ENCODE peak calls at places on chromosome 21, in four cellular contexts. Y, O, C and N are unnamed samples.

GRCh38 chr21:42299324-42300044 is 15.7 kb downstream of the TFF3 start:
- DNase-seq in Y (no peak), O (no peak), C (no peak), N (no peak)

GRCh38 chr21:33378081-33378480 is 25.1 kb upstream of the IFNGR2 start:
- DNase-seq in Y (no peak), O (no peak), C (no peak), N (no peak)

GRCh38 chr21:44552681-44553080 is 1.4 kb upstream of the KRTAP10-2 start:
- DNase-seq in Y (no peak), O (no peak), C (no peak), N (no peak)

GRCh38 chr21:38460171-38460742 is 38.0 kb downstream of the ERG start:
- DNase-seq in Y (peak), O (peak), C (no peak), N (no peak)

GRCh38 chr21:22345624-22346023 is 1347.4 kb downstream of the NCAM2 start:
- DNase-seq in Y (no peak), O (no peak), C (no peak), N (no peak)

GRCh38 chr21:44780140-44780508 is 21.5 kb downstream of the UBE2G2 start:
- DNase-seq in Y (no peak), O (no peak), C (no peak), N (no peak)

GRCh38 chr21:25977068-25977611 is 193.4 kb downstream of the APP start:
- DNase-seq in Y (no peak), O (no peak), C (no peak), N (no peak)

GRCh38 chr21:35257413-35257812 is 208.3 kb upstream of the RUNX1 start:
- DNase-seq in Y (peak), O (peak), C (peak), N (no peak)

GRCh38 chr21:25790122-25790951 is 55.6 kb downstream of the GABPA start:
- DNase-seq in Y (peak), O (peak), C (peak), N (peak)

GRCh38 chr21:25409992-25410391 is 197.3 kb downstream of the MRPL39 start:
- DNase-seq in Y (no peak), O (no peak), C (no peak), N (no peak)

GRCh38 chr21:45257673-45258341 is 29.9 kb downstream of the POFUT2 start:
- DNase-seq in Y (no peak), O (no peak), C (no peak), N (no peak)

GRCh38 chr21:15740383-15740782 is 10.6 kb downstream of the USP25 start:
- DNase-seq in Y (no peak), O (no peak), C (no peak), N (no peak)

GRCh38 chr21:46634966-46635323 is 529 bp upstream of the PRMT2 start:
- DNase-seq in Y (peak), O (peak), C (peak), N (no peak)

GRCh38 chr21:45258476-45258875 is 29.2 kb downstream of the POFUT2 start:
- DNase-seq in Y (no peak), O (no peak), C (no peak), N (no peak)

GRCh38 chr21:45843426-45843825 is 138.1 kb upstream of the COL6A1 start:
- DNase-seq in Y (no peak), O (no peak), C (no peak), N (no peak)

GRCh38 chr21:23949493-23949892 is 1657.8 kb downstream of the MRPL39 start:
- DNase-seq in Y (no peak), O (no peak), C (no peak), N (no peak)

GRCh38 chr21:36260802-36261201 is 59.2 kb upstream of the MORC3 start:
- DNase-seq in Y (no peak), O (no peak), C (no peak), N (peak)

GRCh38 chr21:39073063-39073462 is 110.2 kb downstream of the PSMG1 start:
- DNase-seq in Y (no peak), O (no peak), C (no peak), N (no peak)

GRCh38 chr21:16554522-16554921 is 824.7 kb downstream of the USP25 start:
- DNase-seq in Y (no peak), O (no peak), C (no peak), N (no peak)

GRCh38 chr21:27570306-27570868 is 603.5 kb upstream of the ADAMTS5 start:
- DNase-seq in Y (peak), O (peak), C (peak), N (no peak)

GRCh38 chr21:42219606-42220137 is 732 bp downstream of the ABCG1 start:
- DNase-seq in Y (no peak), O (no peak), C (no peak), N (no peak)

GRCh38 chr21:43921979-43922945 is 57.2 kb downstream of the AGPAT3 start:
- DNase-seq in Y (no peak), O (no peak), C (no peak), N (peak)

GRCh38 chr21:26137379-26138060 is 33.0 kb downstream of the APP start:
- DNase-seq in Y (peak), O (peak), C (no peak), N (no peak)

GRCh38 chr21:37565530-37566223 is 199.1 kb downstream of the DYRK1A start:
- DNase-seq in Y (peak), O (peak), C (no peak), N (no peak)

GRCh38 chr21:8991968-8992621 is 1529.3 kb upstream of the TPTE start:
- DNase-seq in Y (no peak), O (no peak), C (no peak), N (no peak)

GRCh38 chr21:40099809-40100208 is 232.6 kb downstream of the PCP4 start:
- DNase-seq in Y (no peak), O (no peak), C (no peak), N (no peak)

GRCh38 chr21:44434568-44434925 is 20.8 kb upstream of the LRRC3 start:
- DNase-seq in Y (no peak), O (no peak), C (no peak), N (no peak)

GRCh38 chr21:36700295-36700960 is 1.5 kb downstream of the SIM2 start:
- DNase-seq in Y (no peak), O (no peak), C (no peak), N (no peak)

GRCh38 chr21:45592208-45592619 is 50.0 kb upstream of the SLC19A1 start:
- DNase-seq in Y (peak), O (no peak), C (no peak), N (peak)

GRCh38 chr21:27759820-27760219 is 792.9 kb upstream of the ADAMTS5 start:
- DNase-seq in Y (no peak), O (no peak), C (no peak), N (no peak)

GRCh38 chr21:16942703-16943102 is 570.1 kb upstream of the CXADR start:
- DNase-seq in Y (peak), O (peak), C (no peak), N (no peak)

GRCh38 chr21:16978309-16978895 is 534.4 kb upstream of the CXADR start:
- DNase-seq in Y (no peak), O (no peak), C (no peak), N (no peak)

GRCh38 chr21:38277501-38278111 is 20.8 kb downstream of the KCNJ15 start:
- DNase-seq in Y (peak), O (peak), C (peak), N (no peak)

GRCh38 chr21:37684115-37684493 is 232.2 kb downstream of the KCNJ6 start:
- DNase-seq in Y (no peak), O (no peak), C (no peak), N (no peak)

GRCh38 chr21:45303111-45303615 is 15.5 kb upstream of the POFUT2 start:
- DNase-seq in Y (no peak), O (no peak), C (no peak), N (no peak)